ENCODE peak calls at places on chromosomes 12 and 14, in six cellular contexts. J is tibial nerve, A is IMR-90, Z is cardiac muscle cell, Q is uterus, R is testis. T is an unnamed sample.

GRCh38 chr12:10497602-10498001 is 8.1 kb upstream of the EIF2S3B start:
- DNase-seq in J (no peak), A (no peak), Z (peak; percentile 13), Q (no peak), R (no peak), T (no peak)

GRCh38 chr14:21056520-21057163 is 980 bp upstream of the RNASE8 start:
- DNase-seq in J (peak; percentile 54), A (no peak), Z (peak; percentile 62), Q (no peak), R (no peak), T (peak; percentile 90)

GRCh38 chr12:126742326-126742725 is 1524.6 kb upstream of the TMEM132C start:
- DNase-seq in J (no peak), A (no peak), Z (no peak), Q (no peak), R (no peak), T (no peak)

GRCh38 chr12:44581642-44582242 is 294.4 kb downstream of the NELL2 start:
- DNase-seq in J (no peak), A (no peak), Z (no peak), Q (no peak), R (no peak), T (no peak)

GRCh38 chr12:57744194-57744776 is 554 bp upstream of the TSPAN31 start:
- DNase-seq in J (peak; percentile 59), A (peak; percentile 85), Z (no peak), Q (peak; percentile 75), R (peak; percentile 69), T (peak; percentile 76)

GRCh38 chr12:49014547-49014946 is 4.0 kb downstream of the PRKAG1 start:
- DNase-seq in J (no peak), A (peak; percentile 55), Z (peak; percentile 54), Q (no peak), R (no peak), T (no peak)

GRCh38 chr14:103710771-103711392 is 4.4 kb downstream of the XRCC3 start:
- DNase-seq in J (no peak), A (no peak), Z (no peak), Q (no peak), R (no peak), T (peak; percentile 79)

GRCh38 chr12:12977231-12977630 is 22.8 kb downstream of the HEBP1 start:
- DNase-seq in J (no peak), A (no peak), Z (no peak), Q (no peak), R (no peak), T (no peak)

GRCh38 chr14:79586401-79586800 is 624.9 kb downstream of the DIO2 start:
- DNase-seq in J (no peak), A (no peak), Z (no peak), Q (no peak), R (no peak), T (no peak)

GRCh38 chr14:97644365-97644764 is 847.2 kb downstream of the VRK1 start:
- DNase-seq in J (no peak), A (no peak), Z (no peak), Q (no peak), R (no peak), T (no peak)

GRCh38 chr14:88993946-88994345 is 169.5 kb downstream of the TTC8 start:
- DNase-seq in J (no peak), A (peak; percentile 76), Z (peak; percentile 77), Q (no peak), R (no peak), T (no peak)

GRCh38 chr14:51419685-51420084 is 179.6 kb downstream of the TMX1 start:
- DNase-seq in J (no peak), A (no peak), Z (no peak), Q (no peak), R (no peak), T (no peak)

GRCh38 chr14:21729703-21730212 is 56.1 kb upstream of the OR4E1 start:
- DNase-seq in J (no peak), A (no peak), Z (no peak), Q (no peak), R (no peak), T (no peak)

GRCh38 chr12:14366211-14366762 is 805 bp downstream of the ATF7IP start:
- DNase-seq in J (no peak), A (peak; percentile 40), Z (peak; percentile 63), Q (no peak), R (no peak), T (no peak)

GRCh38 chr12:107079172-107080011 is 14.0 kb downstream of the CRY1 start:
- DNase-seq in J (no peak), A (peak; percentile 61), Z (peak; percentile 56), Q (no peak), R (no peak), T (no peak)

GRCh38 chr12:32863128-32863527 is 33.4 kb downstream of the PKP2 start:
- DNase-seq in J (no peak), A (no peak), Z (no peak), Q (no peak), R (no peak), T (no peak)

GRCh38 chr12:65886996-65887395 is 62.7 kb downstream of the HMGA2 start:
- DNase-seq in J (no peak), A (peak; percentile 48), Z (peak; percentile 64), Q (no peak), R (no peak), T (no peak)

GRCh38 chr12:105018761-105019160 is 32.6 kb downstream of the NOPCHAP1 start:
- DNase-seq in J (no peak), A (no peak), Z (no peak), Q (no peak), R (no peak), T (no peak)

GRCh38 chr12:18224745-18225144 is 36.6 kb upstream of the PIK3C2G start:
- DNase-seq in J (no peak), A (peak; percentile 5), Z (peak; percentile 68), Q (no peak), R (no peak), T (no peak)

GRCh38 chr12:62866451-62867082 is 68.4 kb downstream of the PPM1H start:
- DNase-seq in J (no peak), A (peak; percentile 77), Z (peak; percentile 67), Q (no peak), R (no peak), T (no peak)

GRCh38 chr14:57182760-57183503 is 85.8 kb downstream of the EXOC5 start:
- DNase-seq in J (no peak), A (peak; percentile 2), Z (peak; percentile 17), Q (no peak), R (peak; percentile 36), T (no peak)
- TF ChIP-seq CTCF in J (no peak), A (peak; percentile 31), Z (peak; percentile 32), Q (no peak), R (no peak), T (no peak)

GRCh38 chr12:93743999-93744689 is 67.0 kb downstream of the CRADD start:
- DNase-seq in J (no peak), A (no peak), Z (no peak), Q (no peak), R (no peak), T (no peak)
- H3K27me3 ChIP-seq in J (no peaks in the 10 kb centered on the region), A (no peaks in the 10 kb centered on the region), Z (no peaks in the 10 kb centered on the region), Q (no peaks in the 10 kb centered on the region), R (no peaks in the 10 kb centered on the region), T (no peaks in the 10 kb centered on the region)

GRCh38 chr12:99658950-99659349 is 11.4 kb downstream of the GARIN6 start:
- DNase-seq in J (no peak), A (no peak), Z (peak; percentile 8), Q (no peak), R (no peak), T (no peak)
- TF ChIP-seq CTCF in J (no peak), A (peak; percentile 37), Z (no peak), Q (peak; percentile 6), R (no peak), T (no peak)

GRCh38 chr14:93566065-93566693 is 135.4 kb downstream of the UNC79 start:
- DNase-seq in J (no peak), A (no peak), Z (no peak), Q (no peak), R (no peak), T (no peak)

GRCh38 chr14:93571275-93571674 is 140.5 kb downstream of the UNC79 start:
- DNase-seq in J (no peak), A (no peak), Z (no peak), Q (no peak), R (no peak), T (no peak)
- H3K27me3 ChIP-seq in J (no peaks in the 10 kb centered on the region), A (no peaks in the 10 kb centered on the region), Z (no peaks in the 10 kb centered on the region), Q (no peaks in the 10 kb centered on the region), R (no peaks in the 10 kb centered on the region), T (no peaks in the 10 kb centered on the region)

GRCh38 chr12:27217590-27217989 is 26.5 kb upstream of the STK38L start:
- DNase-seq in J (no peak), A (no peak), Z (no peak), Q (no peak), R (no peak), T (no peak)

GRCh38 chr12:27219693-27220056 is 24.4 kb upstream of the STK38L start:
- DNase-seq in J (no peak), A (no peak), Z (no peak), Q (no peak), R (no peak), T (no peak)

GRCh38 chr12:27220057-27220987 is 23.8 kb upstream of the STK38L start:
- DNase-seq in J (no peak), A (peak; percentile 28), Z (no peak), Q (no peak), R (no peak), T (no peak)

GRCh38 chr12:27220988-27221345 is 23.1 kb upstream of the STK38L start:
- DNase-seq in J (no peak), A (no peak), Z (no peak), Q (no peak), R (no peak), T (no peak)

DNA sequence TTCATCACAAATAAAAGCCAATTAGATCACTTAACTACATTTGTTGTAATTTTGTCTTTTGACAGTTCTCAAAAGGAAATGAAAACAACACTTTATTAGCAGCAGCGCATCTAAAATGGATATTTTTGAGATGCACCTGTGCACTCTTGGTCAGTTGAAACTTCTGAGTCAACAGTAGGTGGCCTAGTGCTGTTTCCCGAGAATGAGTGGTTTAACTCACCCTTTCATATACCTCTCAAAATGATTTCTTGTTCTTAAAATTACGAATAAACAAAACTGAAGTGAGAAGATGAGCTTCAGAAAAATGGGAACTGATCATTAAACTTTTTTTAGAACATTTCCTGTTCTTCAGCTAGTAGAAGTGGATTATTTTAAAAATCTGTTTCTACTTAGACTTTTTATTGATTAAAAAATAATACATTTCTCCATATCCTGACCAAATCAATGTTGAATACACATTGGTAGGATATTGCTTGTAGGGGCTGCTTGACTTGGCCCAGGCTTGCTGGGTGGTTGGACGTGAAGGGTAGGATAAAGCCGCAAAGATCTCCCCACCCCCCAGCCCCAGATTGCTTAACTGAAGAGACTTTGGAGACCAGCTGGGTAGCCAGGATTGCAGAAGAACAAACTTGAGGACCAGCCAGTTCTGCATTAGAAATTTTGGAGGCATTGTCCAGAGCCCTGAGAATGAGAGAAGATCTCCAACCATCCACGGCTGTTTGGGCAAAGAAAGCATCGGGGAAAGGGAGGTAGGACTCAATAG is 22.3 kb upstream of the STK38L start:
- DNase-seq in J (no peak), A (no peak), Z (no peak), Q (no peak), R (no peak), T (no peak)
- TF ChIP-seq CTCF in J (no peak), A (no peak), Z (no peak), Q (no peak), R (no peak), T (no peak)

DNA sequence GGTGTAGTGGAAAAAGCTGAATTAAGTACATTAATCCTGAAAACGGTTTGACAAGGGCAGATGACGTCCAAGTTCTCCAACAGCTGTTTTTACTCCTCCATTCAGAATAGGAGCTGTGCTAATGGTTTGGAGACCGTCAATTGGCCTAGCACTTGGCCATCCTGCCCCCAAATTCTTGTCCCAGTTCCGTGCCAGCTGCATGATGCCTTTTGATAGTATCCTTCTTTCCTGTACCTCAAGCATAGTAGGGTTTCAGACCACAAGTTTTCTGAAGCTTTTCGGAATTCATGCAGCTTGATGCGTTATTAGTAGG is 560 bp upstream of the LIMA1 start:
- DNase-seq in J (no peak), A (no peak), Z (peak; percentile 58), Q (no peak), R (no peak), T (no peak)
- H3K27me3 ChIP-seq in J (no peaks in the 10 kb centered on the region), A (no peaks in the 10 kb centered on the region), Z (peaks cover 16% of the 10 kb centered on the region), Q (no peaks in the 10 kb centered on the region), R (no peaks in the 10 kb centered on the region), T (no peaks in the 10 kb centered on the region)